ENCODE peak calls at places on chromosomes 13 and 19, in four cellular contexts. D, O, U and F are unnamed samples. For H3K9me2, the result is how much of the 10 kb centered on the place peaks cover.

GRCh38 chr19:50191270-50191669 is 12.2 kb upstream of the MYH14 start:
- DNase-seq in O (no peak), U (no peak), D (peak), F (no peak)

GRCh38 chr19:39166571-39167391 is 30.0 kb upstream of the NCCRP1 start:
- DNase-seq in D (peak), O (no peak), U (no peak), F (no peak)

GRCh38 chr13:67518785-67519184 is 288.6 kb upstream of the PCDH9 start:
- DNase-seq in D (no peak), U (peak), O (no peak), F (no peak)

GRCh38 chr13:89380101-89380500 is 1708.9 kb downstream of the SLITRK5 start:
- DNase-seq in O (peak), D (peak), U (no peak), F (peak)

GRCh38 chr19:51441410-51442390 is 16.6 kb downstream of the SIGLEC8 start:
- DNase-seq in O (no peak), D (no peak), U (no peak), F (no peak)

GRCh38 chr19:4911786-4912672 is 2.7 kb downstream of the UHRF1 start:
- DNase-seq in D (peak), O (peak), U (peak), F (no peak)

GRCh38 chr19:45331411-45331810 is 8.7 kb upstream of the CKM start:
- DNase-seq in U (no peak), O (no peak), D (no peak), F (no peak)

GRCh38 chr19:16378291-16378889 is 53.8 kb downstream of the KLF2 start:
- DNase-seq in U (no peak), D (no peak), O (no peak), F (no peak)

GRCh38 chr13:40943073-40943472 is 76.0 kb downstream of the ELF1 start:
- DNase-seq in O (no peak), D (no peak), U (no peak), F (no peak)

GRCh38 chr13:113901231-113901630 is 37.4 kb upstream of the GAS6 start:
- DNase-seq in D (no peak), O (no peak), U (no peak), F (no peak)

GRCh38 chr19:51440846-51441409 is 17.3 kb downstream of the SIGLEC8 start:
- DNase-seq in U (no peak), O (no peak), D (no peak), F (no peak)

GRCh38 chr13:33679658-33680012 is 138.3 kb upstream of the RFC3 start:
- DNase-seq in O (no peak), D (no peak), U (no peak), F (no peak)

GRCh38 chr19:3506384-3507340 is 551 bp downstream of the FZR1 start:
- DNase-seq in U (peak), D (no peak), O (no peak), F (peak)

GRCh38 chr19:2345794-2346663 is 14.0 kb upstream of the TMPRSS9 start:
- DNase-seq in D (no peak), O (no peak), U (no peak), F (no peak)

GRCh38 chr19:2344381-2344870 is 15.6 kb upstream of the TMPRSS9 start:
- DNase-seq in O (no peak), U (no peak), D (no peak), F (no peak)

GRCh38 chr19:2342656-2343288 is 14.3 kb downstream of the SPPL2B start:
- DNase-seq in O (no peak), D (no peak), U (no peak), F (no peak)

GRCh38 chr19:2343289-2343982 is 15.0 kb downstream of the SPPL2B start:
- DNase-seq in D (no peak), U (no peak), O (no peak), F (no peak)

DNA sequence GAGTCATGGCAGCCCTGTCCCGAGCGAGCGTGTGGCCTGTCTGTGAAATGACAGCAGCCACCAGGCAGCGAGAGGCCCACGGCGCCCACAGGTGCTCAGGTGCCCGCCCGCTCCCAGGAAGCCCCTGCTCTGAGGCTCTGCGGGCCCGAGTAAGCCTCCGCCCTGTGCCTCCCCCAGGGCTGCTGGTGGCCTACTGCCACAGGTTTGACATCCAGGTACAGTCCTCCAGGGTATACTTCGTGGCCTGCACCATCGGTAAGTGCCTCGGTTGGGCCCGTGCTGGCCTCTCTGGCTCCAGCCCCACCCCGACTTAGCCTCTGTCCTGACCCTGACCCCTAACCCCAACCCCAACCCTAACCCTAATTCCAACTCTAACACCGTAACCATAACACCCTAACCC is 15.0 kb upstream of the TMPRSS9 start:
- DNase-seq in D (no peak), U (no peak), O (no peak), F (no peak)
- H3K4me2 ChIP-seq in D (no peak), U (no peak), O (no peak), F (no peak)

GRCh38 chr13:112058519-112058873 is 8.5 kb upstream of the SOX1 start:
- DNase-seq in O (no peak), D (no peak), U (peak), F (no peak)

GRCh38 chr13:112060431-112060830 is 6.5 kb upstream of the SOX1 start:
- DNase-seq in D (no peak), O (no peak), U (no peak), F (no peak)

GRCh38 chr13:112060899-112061366 is 6.0 kb upstream of the SOX1 start:
- DNase-seq in U (peak), O (no peak), D (no peak), F (no peak)

GRCh38 chr13:112058941-112059340 is 8.0 kb upstream of the SOX1 start:
- DNase-seq in D (no peak), U (no peak), O (no peak), F (no peak)

GRCh38 chr13:112059457-112060317 is 7.3 kb upstream of the SOX1 start:
- DNase-seq in D (no peak), O (no peak), U (no peak), F (no peak)
- TF ChIP-seq EZH2 in D (no peak), O (no peak), U (peak), F (no peak)

GRCh38 chr19:41910240-41910991 is 17.8 kb downstream of the ERFL start:
- DNase-seq in U (no peak), O (no peak), D (no peak), F (no peak)
- H3K9me2 ChIP-seq in U (under half), O (under half), D (under half), F (under half)

GRCh38 chr19:48418317-48419064 is 25.0 kb downstream of the GRIN2D start:
- DNase-seq in U (peak), D (no peak), O (no peak), F (peak)
- H3K4me2 ChIP-seq in U (no peak), D (no peak), O (no peak), F (peak)

GRCh38 chr19:33311326-33311682 is 9.0 kb upstream of the CEBPA start:
- DNase-seq in O (no peak), U (no peak), D (no peak), F (no peak)
- TF ChIP-seq EZH2 in O (no peak), U (no peak), D (no peak), F (no peak)

GRCh38 chr19:41697198-41697855 is 9.3 kb upstream of the CEACAM7 start:
- DNase-seq in U (no peak), O (no peak), D (no peak), F (no peak)
- H3K9me2 ChIP-seq in U (under half), O (under half), D (under half), F (under half)

DNA sequence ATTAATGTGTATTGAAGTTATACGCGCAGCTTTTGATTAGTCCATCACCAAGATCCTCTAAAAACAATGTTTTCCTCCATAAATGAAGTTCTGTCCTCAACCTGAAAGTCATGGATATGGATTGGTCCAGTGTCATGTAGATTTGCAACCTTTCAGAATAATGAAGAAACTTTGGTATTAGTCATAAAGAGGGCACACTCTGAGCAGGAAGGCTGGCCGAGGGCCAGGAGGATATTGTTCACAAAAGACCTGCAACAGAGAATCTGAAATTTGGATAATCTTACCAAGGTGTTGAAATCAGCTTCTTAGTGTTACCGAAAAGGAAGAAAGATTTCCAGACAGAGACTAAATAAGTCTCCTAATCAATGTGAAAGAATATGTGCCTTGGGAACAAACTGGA is 20.7 kb downstream of the CLDN10 start:
- DNase-seq in D (peak), O (no peak), U (no peak), F (no peak)
- H3K4me2 ChIP-seq in D (peak), O (no peak), U (no peak), F (no peak)

GRCh38 chr13:20435616-20436368 is 89.9 kb downstream of the CRYL1 start:
- DNase-seq in O (no peak), U (peak), D (no peak), F (no peak)
- TF ChIP-seq EZH2 in O (no peak), U (no peak), D (no peak), F (no peak)

DNA sequence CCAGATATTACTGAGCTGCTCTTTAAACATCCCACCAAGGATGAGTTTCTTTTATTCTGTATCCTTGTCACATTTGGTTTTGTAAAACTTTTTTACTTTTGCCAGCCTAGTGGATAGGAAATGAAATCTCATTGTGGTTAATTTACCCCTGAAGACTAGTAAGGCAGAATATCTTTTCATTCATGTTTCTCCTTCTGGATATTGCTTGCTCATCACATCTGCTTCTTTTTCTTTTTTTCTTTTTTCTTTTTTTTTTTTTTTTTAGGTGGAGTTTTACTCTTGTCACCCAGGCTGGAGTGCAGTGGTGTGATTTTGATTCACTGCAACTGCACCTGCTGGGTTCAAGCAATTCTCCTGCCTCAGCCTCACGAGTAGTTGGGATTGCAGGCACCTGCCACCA is 31.4 kb downstream of the SIPA1L3 start:
- DNase-seq in O (no peak), U (no peak), D (no peak), F (peak)
- H3K9me2 ChIP-seq in O (under half), U (under half), D (under half), F (under half)